ENCODE peak calls at places on chromosomes 5 and 9, in four cellular contexts. G is IMR-90, I is tibial nerve, L is HCT116. P is an unnamed sample.

GRCh38 chr5:135181653-135182052 is 147.6 kb upstream of the PITX1 start:
- DNase-seq in G (no peak), I (no peak), L (no peak), P (no peak)

GRCh38 chr5:139223481-139223880 is 25.3 kb upstream of the SIL1 start:
- DNase-seq in I (no peak), G (no peak), L (no peak), P (no peak)

GRCh38 chr5:52469835-52470234 is 317.9 kb upstream of the ITGA1 start:
- DNase-seq in I (no peak), L (no peak), G (no peak), P (no peak)

GRCh38 chr9:125255781-125256391 is 5.7 kb upstream of the GAPVD1 start:
- DNase-seq in I (no peak), G (no peak), L (no peak), P (peak)

GRCh38 chr5:10595678-10596309 is 31.9 kb downstream of the ANKRD33B start:
- DNase-seq in L (peak), G (peak), I (no peak), P (no peak)

GRCh38 chr5:157719231-157719630 is 12.0 kb upstream of the THG1L start:
- DNase-seq in I (no peak), L (no peak), G (no peak), P (no peak)

GRCh38 chr9:99294850-99295461 is 72.9 kb downstream of the SEC61B start:
- DNase-seq in I (no peak), G (no peak), L (peak), P (no peak)

GRCh38 chr5:59768204-59769040 is 125.1 kb downstream of the PDE4D start:
- DNase-seq in I (peak), L (no peak), G (peak), P (peak)

GRCh38 chr5:57889558-57889957 is 406.9 kb upstream of the ACTBL2 start:
- DNase-seq in L (peak), G (peak), I (no peak), P (no peak)

GRCh38 chr9:133581553-133582343 is 27.4 kb downstream of the FAM163B start:
- DNase-seq in I (no peak), G (peak), L (no peak), P (no peak)

GRCh38 chr5:148697177-148697820 is 43.0 kb upstream of the HTR4 start:
- DNase-seq in I (no peak), L (no peak), G (peak), P (no peak)

GRCh38 chr5:100424787-100425186 is 110.4 kb upstream of the FAM174A start:
- DNase-seq in I (no peak), L (no peak), G (no peak), P (no peak)

GRCh38 chr9:77977210-77977611 is 54.4 kb downstream of the GNAQ start:
- DNase-seq in L (peak), G (peak), I (peak), P (peak)

GRCh38 chr9:70420267-70421019 is 6.0 kb upstream of the KLF9 start:
- DNase-seq in L (peak), G (peak), I (peak), P (no peak)

GRCh38 chr5:180631549-180632392 is 17.6 kb downstream of the FLT4 start:
- DNase-seq in G (no peak), I (no peak), L (no peak), P (no peak)

GRCh38 chr5:151784141-151784540 is 12.4 kb downstream of the G3BP1 start:
- DNase-seq in G (no peak), L (no peak), I (no peak), P (no peak)

GRCh38 chr5:151285683-151286082 is 17.9 kb downstream of the SLC36A3 start:
- DNase-seq in I (no peak), G (no peak), L (no peak), P (no peak)

GRCh38 chr5:67003373-67003905 is 193.2 kb downstream of the CD180 start:
- DNase-seq in G (no peak), L (no peak), I (no peak), P (peak)

GRCh38 chr5:67002832-67003231 is 193.8 kb downstream of the CD180 start:
- DNase-seq in G (no peak), L (no peak), I (no peak), P (no peak)

GRCh38 chr5:67006152-67006848 is 190.3 kb downstream of the CD180 start:
- DNase-seq in L (no peak), I (no peak), G (no peak), P (no peak)

GRCh38 chr5:67004730-67005350 is 191.8 kb downstream of the CD180 start:
- DNase-seq in L (no peak), I (no peak), G (no peak), P (peak)

DNA sequence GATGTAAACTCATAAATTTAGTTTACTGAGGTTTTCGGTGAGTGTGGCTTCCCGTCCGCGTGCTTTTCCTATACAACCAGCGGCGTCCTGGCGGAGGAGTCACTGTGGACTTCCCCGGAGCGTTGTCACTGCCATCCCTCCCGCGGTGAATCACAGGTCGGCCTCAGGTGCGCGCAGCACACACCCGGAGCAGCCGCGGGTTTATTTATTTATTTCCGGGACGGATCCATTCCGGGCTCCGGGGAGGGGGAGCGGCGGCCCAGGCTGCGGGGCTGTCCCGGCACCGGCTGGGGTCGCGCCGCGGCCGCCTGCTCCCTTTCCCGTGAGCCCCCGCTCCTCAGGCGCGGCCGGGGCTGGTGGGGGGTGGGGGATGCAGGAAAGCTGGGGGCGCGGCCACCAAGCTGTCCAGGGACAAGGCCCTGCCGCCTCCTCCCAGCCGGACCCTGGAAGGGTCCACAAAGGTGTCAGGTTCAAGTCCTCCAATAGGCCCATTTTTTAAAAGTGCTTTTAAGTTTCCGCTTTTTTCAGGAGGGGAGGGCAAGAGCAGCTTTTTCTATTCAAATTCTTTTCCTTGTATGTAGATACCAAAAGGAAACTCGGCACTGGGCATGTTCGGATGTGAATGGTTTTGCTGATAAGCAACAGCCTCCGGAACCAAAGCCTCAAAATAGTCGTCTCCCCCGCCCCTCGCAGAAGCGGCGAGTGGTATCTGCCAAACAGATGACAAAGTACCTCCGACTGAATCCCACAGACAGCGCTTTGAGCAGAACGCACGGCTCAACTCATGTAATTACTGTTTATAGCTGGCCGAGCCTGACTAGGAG is 192.5 kb downstream of the CD180 start:
- DNase-seq in G (peak), L (peak), I (peak), P (peak)
- TF ChIP-seq POLR2A in G (peak), L (no peak), I (no peak), P (peak)

GRCh38 chr5:95808686-95809413 is 13.7 kb downstream of the GLRX start:
- DNase-seq in L (no peak), G (peak), I (peak), P (peak)

GRCh38 chr5:95806687-95807086 is 15.8 kb downstream of the GLRX start:
- DNase-seq in I (no peak), L (no peak), G (no peak), P (no peak)

GRCh38 chr5:95810305-95811125 is 12.0 kb downstream of the GLRX start:
- DNase-seq in G (peak), I (no peak), L (no peak), P (no peak)

GRCh38 chr5:95809414-95809960 is 13.0 kb downstream of the GLRX start:
- DNase-seq in I (no peak), G (peak), L (no peak), P (no peak)

GRCh38 chr5:95808013-95808685 is 14.4 kb downstream of the GLRX start:
- DNase-seq in G (no peak), L (no peak), I (no peak), P (no peak)
- TF ChIP-seq POLR2A in G (no peak), L (no peak), I (no peak), P (no peak)

DNA sequence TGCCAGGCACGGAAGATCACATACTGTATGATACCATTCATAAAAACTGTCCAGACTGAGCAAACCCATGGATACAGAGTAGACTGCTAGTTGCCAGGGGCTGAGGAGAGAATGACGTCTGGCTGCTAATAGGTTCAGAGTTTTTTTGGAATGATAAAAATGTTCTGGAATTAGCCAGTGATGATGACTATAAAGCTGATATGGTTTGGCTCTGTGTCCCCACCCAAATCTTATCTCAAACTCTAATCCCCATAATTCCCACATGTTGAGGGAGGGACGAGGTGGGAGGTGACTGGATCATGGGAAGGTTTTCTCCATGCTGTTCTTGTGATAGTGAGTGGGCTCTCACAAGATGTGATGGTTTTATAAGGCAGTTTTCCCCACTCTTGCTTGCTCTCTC is 37.4 kb downstream of the CAMSAP1 start:
- DNase-seq in L (no peak), I (no peak), G (no peak), P (no peak)
- TF ChIP-seq POLR2A in L (no peak), I (no peak), G (no peak), P (no peak)

DNA sequence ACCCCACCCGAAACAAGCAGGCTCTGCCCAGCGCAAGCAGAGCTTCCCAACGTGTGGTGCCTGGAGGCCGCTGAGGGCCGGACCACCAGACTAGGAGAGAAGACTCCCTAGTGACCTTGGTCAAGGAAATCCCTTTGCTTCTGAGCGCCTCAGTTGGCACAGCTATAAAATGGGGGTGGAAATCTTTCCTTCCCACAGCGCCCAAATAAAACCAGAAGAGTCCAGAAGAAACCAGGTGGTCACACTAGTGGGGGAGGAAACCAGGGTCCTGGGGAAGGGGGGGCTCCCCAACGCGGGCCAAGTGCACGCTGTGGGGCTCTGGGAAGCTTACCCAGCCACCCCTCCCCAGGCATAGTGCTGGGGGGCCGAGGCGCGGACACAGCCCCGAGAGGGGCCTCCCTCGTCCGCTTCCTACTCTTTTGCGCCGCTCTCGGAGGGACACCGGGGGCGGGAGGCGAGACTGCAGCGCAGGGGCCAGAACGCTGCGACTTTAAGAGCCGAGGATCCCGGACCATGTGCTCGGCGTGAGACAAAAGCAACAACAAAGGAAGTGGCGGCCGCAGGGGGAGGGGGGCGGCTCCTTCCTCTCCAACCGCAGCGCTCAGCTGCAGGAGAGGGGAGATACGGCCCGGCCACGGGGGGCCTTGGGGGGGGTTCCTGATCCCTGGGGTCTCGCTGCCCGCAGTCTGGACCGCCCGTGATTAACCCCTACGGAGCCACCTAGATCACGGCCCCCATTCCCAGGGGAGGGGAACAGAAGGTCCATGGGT is 885 bp downstream of the RNF44 start:
- DNase-seq in I (peak), L (no peak), G (peak), P (peak)
- TF ChIP-seq POLR2A in I (no peak), L (no peak), G (no peak), P (no peak)

GRCh38 chr9:98121096-98121495 is 2.1 kb upstream of the TRIM14 start:
- DNase-seq in L (no peak), G (no peak), I (no peak), P (no peak)

GRCh38 chr9:98120476-98120875 is 1.5 kb upstream of the TRIM14 start:
- DNase-seq in L (no peak), I (no peak), G (no peak), P (no peak)

GRCh38 chr9:98124637-98125426 is 5.8 kb upstream of the TRIM14 start:
- DNase-seq in G (no peak), I (no peak), L (no peak), P (no peak)

GRCh38 chr9:98117984-98118639 is 910 bp downstream of the TRIM14 start:
- DNase-seq in L (peak), G (peak), I (no peak), P (peak)

GRCh38 chr9:98118640-98119601 is at the start of gene TRIM14:
- DNase-seq in I (peak), L (peak), G (peak), P (peak)
- TF ChIP-seq POLR2A in I (no peak), L (no peak), G (no peak), P (peak)

GRCh38 chr9:129064499-129064908 is 16.4 kb upstream of the DOLPP1 start:
- DNase-seq in G (no peak), L (no peak), I (no peak), P (no peak)
- TF ChIP-seq POLR2A in G (no peak), L (no peak), I (no peak), P (no peak)

DNA sequence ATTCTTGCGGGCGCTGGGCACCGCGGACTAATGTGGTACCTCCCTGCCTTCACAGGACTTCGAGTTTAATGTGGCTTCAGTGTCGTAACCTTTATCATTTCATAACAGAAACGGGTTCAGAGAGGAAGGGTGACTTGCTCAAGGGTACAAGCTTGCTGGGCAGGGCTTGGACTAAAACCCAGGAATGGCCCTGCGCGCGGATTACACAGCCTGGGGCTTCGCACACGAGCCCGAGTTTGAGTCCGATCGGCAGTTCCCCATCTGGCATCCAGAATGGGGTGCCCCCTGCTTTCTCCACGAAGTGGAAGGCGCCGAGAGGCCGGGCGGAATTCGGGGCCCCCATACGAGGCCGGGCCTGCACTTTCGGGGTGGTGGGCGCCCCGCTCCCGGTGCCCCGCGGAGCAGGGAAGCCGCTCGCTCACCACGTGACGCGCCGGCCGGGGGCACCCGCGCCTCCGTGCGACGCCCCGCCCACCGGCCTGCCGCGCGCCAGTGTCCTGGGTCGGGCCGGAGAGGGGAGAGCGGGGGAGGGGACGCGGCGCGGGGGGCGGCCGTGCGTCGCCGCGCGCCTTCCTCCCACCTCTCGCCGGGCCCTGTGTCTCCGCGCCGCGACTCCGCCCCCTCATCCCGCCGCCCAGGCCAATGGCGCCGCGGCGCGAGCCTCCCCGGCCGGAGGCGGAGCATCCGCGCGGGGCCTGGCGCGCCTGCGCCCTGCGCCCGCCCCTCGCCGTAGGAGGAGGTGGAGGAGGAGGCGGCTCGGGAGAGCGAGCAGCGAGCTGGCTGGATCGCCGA is at the start of gene SET:
- DNase-seq in G (peak), L (peak), I (peak), P (peak)
- TF ChIP-seq POLR2A in G (no peak), L (peak), I (peak), P (peak)

GRCh38 chr5:17216176-17216973 is 1.1 kb upstream of the BASP1 start:
- DNase-seq in G (peak), L (peak), I (peak), P (peak)
- TF ChIP-seq POLR2A in G (no peak), L (no peak), I (no peak), P (no peak)

P was measured in erythroblast.